ENCODE peak calls at places on chromosomes 7 and 10, in seven cellular contexts. X is breast epithelium, Z is ovary, O is stromal cell of bone marrow, Q is NCI-H1092 treated with DMSO at 0.1 percent for 48 hours, N is cardiac muscle cell, W is right cardiac atrium. D is an unnamed sample.

GRCh38 chr10:45373783-45374450 is at the start of gene ALOX5:
- DNase-seq in X (peak), Z (peak), O (no peak), Q (peak), N (peak), W (peak), D (peak)

GRCh38 chr10:71021402-71021801 is 133.0 kb upstream of the PCBD1 start:
- DNase-seq in X (no peak), Z (no peak), O (no peak), Q (no peak), N (no peak), W (no peak), D (no peak)

GRCh38 chr7:150325110-150325611 is 1.8 kb upstream of the ACTR3C start:
- DNase-seq in X (no peak), Z (peak), O (no peak), Q (no peak), N (no peak), W (peak), D (no peak)

GRCh38 chr10:22615101-22615500 is 99.3 kb downstream of the PIP4K2A start:
- DNase-seq in X (no peak), Z (no peak), O (no peak), Q (no peak), N (no peak), W (no peak), D (no peak)

GRCh38 chr7:1255083-1255816 is 22.6 kb downstream of the UNCX start:
- DNase-seq in X (no peak), Z (no peak), O (no peak), Q (no peak), N (no peak), W (peak), D (no peak)

GRCh38 chr7:32616625-32617024 is 121.3 kb downstream of the AVL9 start:
- DNase-seq in X (no peak), Z (no peak), O (peak), Q (no peak), N (peak), W (peak), D (no peak)

GRCh38 chr10:118926018-118926417 is 103.5 kb upstream of the NANOS1 start:
- DNase-seq in X (no peak), Z (no peak), O (no peak), Q (no peak), N (no peak), W (no peak), D (no peak)

GRCh38 chr10:69466689-69467088 is 15.4 kb downstream of the TSPAN15 start:
- DNase-seq in X (no peak), Z (no peak), O (no peak), Q (no peak), N (no peak), W (no peak), D (no peak)

GRCh38 chr7:143507094-143507518 is 29.4 kb downstream of the TAS2R41 start:
- DNase-seq in X (no peak), Z (no peak), O (no peak), Q (no peak), N (no peak), W (no peak), D (no peak)

GRCh38 chr7:1123721-1124120 is 35.8 kb downstream of the GPER1 start:
- DNase-seq in X (peak), Z (peak), O (peak), Q (no peak), N (peak), W (peak), D (peak)

GRCh38 chr7:75887669-75888369 is 9.0 kb downstream of the RHBDD2 start:
- DNase-seq in X (no peak), Z (no peak), O (no peak), Q (no peak), N (no peak), W (no peak), D (no peak)

GRCh38 chr7:151897201-151897711 is 20.3 kb upstream of the PRKAG2 start:
- DNase-seq in X (no peak), Z (no peak), O (no peak), Q (peak), N (no peak), W (no peak), D (no peak)

GRCh38 chr7:80869821-80870751 is 48.8 kb downstream of the SEMA3C start:
- DNase-seq in X (no peak), Z (no peak), O (no peak), Q (no peak), N (no peak), W (no peak), D (no peak)

GRCh38 chr10:6492896-6493295 is 87.2 kb downstream of the PRKCQ start:
- DNase-seq in X (no peak), Z (no peak), O (no peak), Q (no peak), N (no peak), W (no peak), D (no peak)

GRCh38 chr10:129161184-129161583 is 305.9 kb upstream of the MGMT start:
- DNase-seq in X (no peak), Z (no peak), O (peak), Q (no peak), N (no peak), W (no peak), D (no peak)

GRCh38 chr7:152615052-152615741 is 60.7 kb downstream of the XRCC2 start:
- DNase-seq in X (no peak), Z (peak), O (peak), Q (peak), N (peak), W (no peak), D (no peak)

GRCh38 chr7:157408258-157409101 is 71.7 kb downstream of the DNAJB6 start:
- DNase-seq in X (no peak), Z (no peak), O (no peak), Q (no peak), N (no peak), W (peak), D (no peak)

GRCh38 chr7:47677664-47678063 is 95.8 kb upstream of the TNS3 start:
- DNase-seq in X (no peak), Z (no peak), O (no peak), Q (no peak), N (no peak), W (no peak), D (no peak)

GRCh38 chr10:12945709-12946359 is 55.7 kb downstream of the CCDC3 start:
- DNase-seq in X (no peak), Z (no peak), O (no peak), Q (no peak), N (no peak), W (no peak), D (no peak)

GRCh38 chr10:75402486-75403143 is 1.1 kb upstream of the ZNF503 start:
- DNase-seq in X (no peak), Z (peak), O (no peak), Q (peak), N (peak), W (peak), D (no peak)

GRCh38 chr7:50449501-50449880 is 659 bp downstream of the FIGNL1 start:
- DNase-seq in X (no peak), Z (no peak), O (no peak), Q (peak), N (no peak), W (no peak), D (no peak)

GRCh38 chr7:45035371-45035770 is 35.4 kb downstream of the CCM2 start:
- DNase-seq in X (no peak), Z (no peak), O (no peak), Q (no peak), N (no peak), W (no peak), D (no peak)

GRCh38 chr10:58017719-58018367 is 249.9 kb downstream of the IPMK start:
- DNase-seq in X (no peak), Z (no peak), O (peak), Q (no peak), N (no peak), W (no peak), D (no peak)

GRCh38 chr7:41579961-41580935 is 122.6 kb downstream of the INHBA start:
- DNase-seq in X (no peak), Z (no peak), O (peak), Q (no peak), N (no peak), W (no peak), D (no peak)

GRCh38 chr7:30090111-30090510 is 44.7 kb upstream of the MTURN start:
- DNase-seq in X (no peak), Z (no peak), O (no peak), Q (no peak), N (no peak), W (no peak), D (no peak)

GRCh38 chr7:121739465-121739864 is 133.5 kb upstream of the PTPRZ1 start:
- DNase-seq in X (no peak), Z (no peak), O (no peak), Q (no peak), N (no peak), W (no peak), D (no peak)

GRCh38 chr10:119466655-119467054 is 75.9 kb downstream of the RGS10 start:
- DNase-seq in X (no peak), Z (no peak), O (no peak), Q (no peak), N (no peak), W (no peak), D (peak)

GRCh38 chr10:103238506-103239252 is 7.0 kb upstream of the RPEL1 start:
- DNase-seq in X (no peak), Z (no peak), O (peak), Q (no peak), N (peak), W (peak), D (no peak)

GRCh38 chr7:1175967-1176851 is 16.2 kb upstream of the ZFAND2A start:
- DNase-seq in X (peak), Z (peak), O (no peak), Q (peak), N (peak), W (peak), D (peak)

GRCh38 chr7:121558288-121558687 is 162.2 kb upstream of the FAM3C start:
- DNase-seq in X (no peak), Z (no peak), O (no peak), Q (no peak), N (peak), W (no peak), D (no peak)

GRCh38 chr7:27627146-27627545 is 35.5 kb downstream of the HIBADH start:
- DNase-seq in X (no peak), Z (no peak), O (no peak), Q (no peak), N (no peak), W (no peak), D (no peak)